ENCODE peak calls at places on chromosomes 5 and 9, in seven cellular contexts. R is right lobe of liver; I is ovary; T is uterus; W is sigmoid colon; M is effector memory CD4-positive, alpha-beta T cell; Y is cardiac muscle cell. P is an unnamed sample. For H3K4me1, the result is how much of the 10 kb centered on the place peaks cover.

GRCh38 chr9:121360975-121361374 is 9.1 kb downstream of the STOM start:
- DNase-seq in R (no peak), I (no peak), T (no peak), W (no peak), M (no peak), Y (peak), P (no peak)

GRCh38 chr5:79201206-79201605 is 34.7 kb upstream of the JMY start:
- DNase-seq in R (no peak), I (no peak), T (no peak), W (no peak), M (no peak), Y (no peak), P (no peak)

GRCh38 chr5:104370523-104370922 is 807.9 kb upstream of the NUDT12 start:
- DNase-seq in R (no peak), I (no peak), T (no peak), W (no peak), M (no peak), Y (peak), P (no peak)

GRCh38 chr5:150073677-150074076 is 12.7 kb downstream of the CSF1R start:
- DNase-seq in R (no peak), I (no peak), T (no peak), W (no peak), M (no peak), Y (no peak), P (no peak)

GRCh38 chr5:91332267-91333044 is 50.7 kb downstream of the ARRDC3 start:
- DNase-seq in R (no peak), I (no peak), T (no peak), W (no peak), M (no peak), Y (peak), P (no peak)

GRCh38 chr5:56696900-56697299 is 118.4 kb upstream of the MAP3K1 start:
- DNase-seq in R (no peak), I (peak), T (peak), W (no peak), M (no peak), Y (peak), P (no peak)

GRCh38 chr9:130424781-130425310 is 19.9 kb upstream of the ASS1 start:
- DNase-seq in R (no peak), I (no peak), T (no peak), W (no peak), M (no peak), Y (no peak), P (no peak)

GRCh38 chr5:53406630-53407316 is 73.7 kb upstream of the FST start:
- DNase-seq in R (no peak), I (no peak), T (no peak), W (no peak), M (no peak), Y (peak), P (no peak)

GRCh38 chr9:129125478-129125877 is 14.3 kb downstream of the PTPA start:
- DNase-seq in R (no peak), I (no peak), T (no peak), W (no peak), M (no peak), Y (peak), P (no peak)

GRCh38 chr9:111866976-111867375 is 29.6 kb upstream of the UGCG start:
- DNase-seq in R (no peak), I (no peak), T (no peak), W (no peak), M (no peak), Y (peak), P (no peak)

GRCh38 chr5:14453486-14453885 is 128.1 kb upstream of the OTULINL start:
- DNase-seq in R (no peak), I (no peak), T (no peak), W (no peak), M (no peak), Y (no peak), P (no peak)

GRCh38 chr9:112166176-112167140 is 8.6 kb downstream of the SUSD1 start:
- DNase-seq in R (no peak), I (peak), T (peak), W (no peak), M (no peak), Y (peak), P (no peak)

GRCh38 chr5:132746592-132747063 is 598 bp upstream of the CCNI2 start:
- DNase-seq in R (no peak), I (no peak), T (no peak), W (no peak), M (no peak), Y (no peak), P (no peak)

GRCh38 chr5:74625742-74626241 is 14.7 kb downstream of the ENC1 start:
- DNase-seq in R (no peak), I (no peak), T (no peak), W (no peak), M (no peak), Y (peak), P (no peak)

GRCh38 chr5:152264656-152265055 is 140.4 kb downstream of the NMUR2 start:
- DNase-seq in R (no peak), I (no peak), T (no peak), W (no peak), M (no peak), Y (no peak), P (no peak)

GRCh38 chr5:138212828-138213160 is 329 bp downstream of the CDC23 start:
- DNase-seq in R (no peak), I (no peak), T (no peak), W (no peak), M (no peak), Y (no peak), P (no peak)

GRCh38 chr5:126403871-126404270 is 19.3 kb upstream of the GRAMD2B start:
- DNase-seq in R (no peak), I (no peak), T (no peak), W (no peak), M (no peak), Y (peak), P (no peak)

GRCh38 chr9:137544176-137544755 is 5.9 kb downstream of the PNPLA7 start:
- DNase-seq in R (no peak), I (no peak), T (no peak), W (no peak), M (no peak), Y (peak), P (no peak)

GRCh38 chr9:13674926-13675637 is 395.6 kb upstream of the MPDZ start:
- DNase-seq in R (no peak), I (no peak), T (no peak), W (no peak), M (no peak), Y (no peak), P (no peak)

GRCh38 chr9:33737811-33738606 is 57.4 kb upstream of the PRSS3 start:
- DNase-seq in R (peak), I (no peak), T (no peak), W (no peak), M (no peak), Y (peak), P (no peak)

GRCh38 chr9:136197372-136197875 is 7.5 kb downstream of the LHX3 start:
- DNase-seq in R (no peak), I (no peak), T (no peak), W (no peak), M (no peak), Y (no peak), P (no peak)
- H3K27ac ChIP-seq in R (no peak), I (no peak), T (no peak), W (no peak), M (no peak), Y (no peak), P (no peak)

DNA sequence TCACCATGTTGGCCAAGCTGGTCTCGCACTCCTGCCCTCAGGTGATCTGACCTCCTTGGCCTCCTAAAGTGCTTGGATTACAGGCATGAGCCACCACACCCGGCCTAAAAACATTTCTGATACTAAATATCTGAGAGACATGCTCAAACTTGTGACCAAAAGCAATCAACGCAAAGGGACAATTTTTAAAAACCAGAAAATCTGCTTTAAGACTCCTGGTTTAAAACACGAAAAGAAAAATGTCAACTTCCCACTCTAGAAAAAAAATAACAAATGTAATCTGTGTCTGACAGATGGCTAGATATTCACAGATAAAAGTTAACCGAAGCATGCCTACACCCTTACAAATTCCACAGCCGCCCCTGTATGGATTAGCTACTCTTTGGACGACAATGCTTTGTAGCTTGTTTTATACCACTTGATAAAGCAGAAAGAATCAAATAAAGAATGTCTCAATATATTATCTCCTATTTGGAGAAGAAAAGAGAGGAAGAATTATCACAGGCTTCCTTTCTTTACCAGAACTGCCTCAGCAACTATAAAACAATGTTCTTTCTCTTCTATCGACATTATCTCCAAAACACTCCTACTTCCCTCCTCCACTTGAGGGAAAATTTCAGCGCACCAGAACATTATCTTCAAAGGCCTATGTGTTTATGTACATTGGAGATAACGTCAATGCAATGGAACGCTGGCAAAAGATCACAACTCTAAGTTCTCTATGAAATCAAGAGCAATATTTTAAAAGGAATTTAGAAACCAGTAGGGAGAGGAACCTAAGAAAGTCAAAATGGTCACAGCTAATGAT is 26.3 kb downstream of the CEMIP2 start:
- DNase-seq in R (no peak), I (no peak), T (no peak), W (no peak), M (no peak), Y (peak), P (no peak)
- H3K4me1 ChIP-seq in R (under half), I (under half), T (under half), W (under half), M (under half), Y (under half), P (half or more)

GRCh38 chr9:90802534-90802933 is 915 bp downstream of the SYK start:
- DNase-seq in R (no peak), I (no peak), T (no peak), W (no peak), M (no peak), Y (no peak), P (no peak)

GRCh38 chr9:90799271-90799860 is 2.3 kb upstream of the SYK start:
- DNase-seq in R (no peak), I (no peak), T (no peak), W (no peak), M (no peak), Y (no peak), P (no peak)

GRCh38 chr9:90801507-90802289 is at the start of gene SYK:
- DNase-seq in R (peak), I (no peak), T (no peak), W (peak), M (no peak), Y (no peak), P (peak)

GRCh38 chr9:90803860-90804593 is 2.4 kb downstream of the SYK start:
- DNase-seq in R (no peak), I (no peak), T (no peak), W (no peak), M (no peak), Y (no peak), P (no peak)

GRCh38 chr9:90801175-90801506 is 478 bp upstream of the SYK start:
- DNase-seq in R (no peak), I (no peak), T (no peak), W (no peak), M (no peak), Y (no peak), P (no peak)
- H3K4me3 ChIP-seq in R (no peak), I (peak), T (peak), W (peak), M (no peak), Y (peak), P (peak)

DNA sequence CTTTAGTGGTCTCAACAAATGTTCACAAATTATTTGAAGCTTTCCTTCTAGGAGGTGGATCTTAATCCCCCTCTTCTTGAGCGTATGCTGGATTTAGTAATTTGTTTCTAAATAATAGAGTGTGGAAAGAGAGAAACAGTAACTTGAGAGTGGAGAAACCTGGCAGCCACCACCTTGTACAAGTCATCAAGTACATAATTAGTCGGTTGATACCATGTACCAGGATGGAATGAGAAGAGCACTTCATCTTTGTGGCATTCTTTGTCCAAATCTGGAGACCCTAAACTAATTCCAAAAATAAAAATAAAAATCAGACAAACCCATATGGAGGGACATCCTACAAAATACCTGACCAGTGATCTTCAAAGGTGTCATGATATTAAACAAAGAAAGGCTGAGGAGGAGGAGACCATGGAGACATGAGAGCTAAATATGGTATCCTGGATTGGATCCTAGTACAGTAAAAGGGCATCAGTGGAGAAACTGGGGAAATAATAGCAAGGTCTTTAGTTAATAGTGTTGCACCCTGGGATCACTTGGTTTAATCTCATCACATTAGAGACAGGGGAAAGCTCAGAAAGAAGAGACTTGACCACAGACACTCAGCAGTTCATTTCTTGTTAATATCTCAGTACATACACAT is 147.9 kb downstream of the ASTN2 start:
- DNase-seq in R (no peak), I (no peak), T (no peak), W (no peak), M (no peak), Y (no peak), P (no peak)
- H3K27ac ChIP-seq in R (no peak), I (no peak), T (no peak), W (no peak), M (no peak), Y (no peak), P (no peak)

GRCh38 chr5:108507631-108508030 is 125.7 kb upstream of the FBXL17 start:
- DNase-seq in R (no peak), I (no peak), T (no peak), W (no peak), M (no peak), Y (no peak), P (no peak)
- H3K4me1 ChIP-seq in R (under half), I (under half), T (under half), W (under half), M (under half), Y (under half), P (under half)

GRCh38 chr5:44887722-44888121 is 79.0 kb downstream of the MRPS30 start:
- DNase-seq in R (no peak), I (no peak), T (no peak), W (no peak), M (no peak), Y (no peak), P (no peak)

GRCh38 chr5:44885903-44886302 is 77.2 kb downstream of the MRPS30 start:
- DNase-seq in R (no peak), I (no peak), T (no peak), W (no peak), M (no peak), Y (no peak), P (no peak)

GRCh38 chr5:44884036-44884435 is 75.3 kb downstream of the MRPS30 start:
- DNase-seq in R (peak), I (no peak), T (no peak), W (no peak), M (no peak), Y (no peak), P (peak)

GRCh38 chr5:44891116-44891515 is 82.4 kb downstream of the MRPS30 start:
- DNase-seq in R (no peak), I (no peak), T (no peak), W (no peak), M (no peak), Y (no peak), P (no peak)

GRCh38 chr5:44888435-44888834 is 79.7 kb downstream of the MRPS30 start:
- DNase-seq in R (no peak), I (no peak), T (no peak), W (no peak), M (no peak), Y (no peak), P (no peak)
- H3K4me3 ChIP-seq in R (no peak), I (no peak), T (no peak), W (no peak), M (no peak), Y (no peak), P (no peak)

DNA sequence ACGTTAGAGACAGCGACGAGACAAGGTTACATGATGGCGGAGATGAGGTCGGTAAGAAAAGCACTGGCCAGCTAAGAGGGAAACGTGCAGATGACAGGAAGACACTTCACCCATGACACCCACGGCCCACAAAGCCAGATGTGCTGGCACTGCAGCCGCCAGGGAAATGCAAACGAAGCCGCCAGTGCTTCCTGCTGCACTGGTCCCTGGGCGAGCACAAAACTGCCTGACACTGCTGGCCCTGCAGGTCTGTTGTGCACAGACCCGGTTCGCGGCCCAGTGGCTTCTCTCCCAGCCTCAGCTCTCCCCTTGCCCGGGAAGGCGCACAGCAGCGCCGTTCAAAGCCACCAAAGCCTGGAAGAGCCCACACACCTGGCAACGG is 20.3 kb downstream of the QSOX2 start:
- DNase-seq in R (no peak), I (no peak), T (no peak), W (no peak), M (peak), Y (no peak), P (peak)
- H3K27ac ChIP-seq in R (no peak), I (no peak), T (no peak), W (no peak), M (peak), Y (no peak), P (no peak)

P was measured in left lung.